ENCODE peak calls at places on chromosomes 16 and 17, in seven cellular contexts. Y, U, I, M, J, Q and T are unnamed samples.

GRCh38 chr16:84982434-84982833 is 28.9 kb downstream of the ZDHHC7 start:
- DNase-seq in Y (no peak), U (no peak), I (no peak), M (no peak), J (no peak), Q (no peak), T (no peak)

GRCh38 chr17:50926523-50926922 is 60.4 kb upstream of the TOB1 start:
- DNase-seq in Y (no peak), U (no peak), I (no peak), M (no peak), J (no peak), Q (no peak), T (no peak)

GRCh38 chr17:60087882-60088669 is 9.4 kb upstream of the HEATR6 start:
- DNase-seq in Y (no peak), U (no peak), I (no peak), M (no peak), J (no peak), Q (peak), T (no peak)

GRCh38 chr17:19904412-19904811 is 36.7 kb upstream of the ULK2 start:
- DNase-seq in Y (no peak), U (no peak), I (no peak), M (no peak), J (no peak), Q (no peak), T (no peak)

GRCh38 chr17:48023408-48024148 is 14.0 kb downstream of the COPZ2 start:
- DNase-seq in Y (peak), U (peak), I (peak), M (no peak), J (peak), Q (peak), T (no peak)

GRCh38 chr17:36813957-36814356 is 123.3 kb upstream of the LHX1 start:
- DNase-seq in Y (no peak), U (no peak), I (no peak), M (no peak), J (no peak), Q (no peak), T (no peak)

GRCh38 chr17:78903101-78903779 is at the start of gene CEP295NL:
- DNase-seq in Y (no peak), U (no peak), I (no peak), M (no peak), J (no peak), Q (peak), T (peak)

GRCh38 chr17:40659909-40660308 is 5.1 kb downstream of the KRT222 start:
- DNase-seq in Y (no peak), U (no peak), I (no peak), M (no peak), J (no peak), Q (no peak), T (no peak)

GRCh38 chr17:38687291-38687690 is 12.5 kb upstream of the EPOP start:
- DNase-seq in Y (no peak), U (no peak), I (no peak), M (no peak), J (no peak), Q (no peak), T (no peak)

GRCh38 chr17:64411999-64412771 is 21.5 kb upstream of the PECAM1 start:
- DNase-seq in Y (peak), U (no peak), I (no peak), M (no peak), J (no peak), Q (peak), T (no peak)

GRCh38 chr17:64984776-64985521 is 65.7 kb upstream of the LRRC37A3 start:
- DNase-seq in Y (no peak), U (no peak), I (peak), M (no peak), J (peak), Q (no peak), T (no peak)

GRCh38 chr17:32103476-32104113 is 38.7 kb upstream of the RHOT1 start:
- DNase-seq in Y (no peak), U (no peak), I (no peak), M (no peak), J (no peak), Q (no peak), T (no peak)

GRCh38 chr17:44219636-44220210 is at the start of gene UBTF:
- DNase-seq in Y (peak), U (peak), I (peak), M (peak), J (peak), Q (peak), T (peak)

GRCh38 chr16:8863594-8864424 is 5.0 kb downstream of the CARHSP1 start:
- DNase-seq in Y (no peak), U (no peak), I (no peak), M (no peak), J (no peak), Q (peak), T (no peak)

GRCh38 chr16:2956566-2956956 is 7.5 kb upstream of the KREMEN2 start:
- DNase-seq in Y (no peak), U (no peak), I (no peak), M (no peak), J (no peak), Q (no peak), T (no peak)

GRCh38 chr16:20243731-20244281 is 83.5 kb downstream of the GP2 start:
- DNase-seq in Y (no peak), U (no peak), I (no peak), M (no peak), J (no peak), Q (peak), T (no peak)

GRCh38 chr17:21209511-21210175 is 4.3 kb downstream of the TMEM11 start:
- DNase-seq in Y (no peak), U (no peak), I (no peak), M (no peak), J (no peak), Q (no peak), T (no peak)

GRCh38 chr17:64250211-64250835 is 12.7 kb downstream of the TEX2 start:
- DNase-seq in Y (no peak), U (no peak), I (no peak), M (no peak), J (no peak), Q (no peak), T (no peak)

GRCh38 chr17:36943250-36944220 is 5.2 kb upstream of the AATF start:
- DNase-seq in Y (no peak), U (no peak), I (no peak), M (no peak), J (no peak), Q (no peak), T (peak)

GRCh38 chr17:31476525-31477416 is 85.3 kb downstream of the RAB11FIP4 start:
- DNase-seq in Y (no peak), U (no peak), I (no peak), M (no peak), J (no peak), Q (no peak), T (no peak)

GRCh38 chr17:42873321-42873720 is 22.3 kb downstream of the AOC3 start:
- DNase-seq in Y (no peak), U (no peak), I (no peak), M (no peak), J (no peak), Q (no peak), T (no peak)

GRCh38 chr16:14600164-14600563 is 29.9 kb downstream of the PARN start:
- DNase-seq in Y (no peak), U (no peak), I (no peak), M (no peak), J (peak), Q (peak), T (peak)

GRCh38 chr17:72135546-72136325 is 14.9 kb downstream of the SOX9 start:
- DNase-seq in Y (no peak), U (no peak), I (no peak), M (no peak), J (no peak), Q (no peak), T (no peak)

GRCh38 chr16:59878479-59878878 is 1144.4 kb upstream of the GOT2 start:
- DNase-seq in Y (no peak), U (no peak), I (no peak), M (no peak), J (no peak), Q (no peak), T (no peak)

GRCh38 chr16:733382-734207 is 6.7 kb downstream of the HAGHL start:
- DNase-seq in Y (no peak), U (no peak), I (no peak), M (no peak), J (no peak), Q (peak), T (no peak)

GRCh38 chr17:17758443-17758842 is 77.2 kb downstream of the RAI1 start:
- DNase-seq in Y (no peak), U (no peak), I (no peak), M (no peak), J (no peak), Q (no peak), T (no peak)

GRCh38 chr17:7060165-7060890 is 16.4 kb upstream of the SLC16A11 start:
- DNase-seq in Y (no peak), U (no peak), I (no peak), M (no peak), J (peak), Q (no peak), T (no peak)

GRCh38 chr16:3654249-3654991 is at the start of gene DNASE1:
- DNase-seq in Y (peak), U (peak), I (peak), M (no peak), J (peak), Q (peak), T (peak)